ENCODE peak calls at places on chromosomes 11 and 22, in six cellular contexts. D is GM13977; U is CD8-positive, alpha-beta T cell; T is heart right ventricle; W is RWPE1; G is Peyer's patch. X is an unnamed sample.
A peak's percentile ranks its signal among the peaks of the same experiment; 100 is the strongest.

GRCh38 chr11:131766637-131767036 is 396.2 kb downstream of the NTM start:
- DNase-seq in T (no peak), D (no peak), W (no peak), U (no peak), G (no peak), X (no peak)

GRCh38 chr11:85875505-85875904 is 20.3 kb downstream of the CCDC83 start:
- DNase-seq in G (no peak), U (no peak), D (no peak), T (no peak), W (peak; percentile 24), X (no peak)

GRCh38 chr22:46596032-46596441 is 24.1 kb upstream of the GRAMD4 start:
- DNase-seq in G (no peak), W (no peak), U (peak; percentile 6), D (no peak), T (peak; percentile 56), X (no peak)

GRCh38 chr11:129280027-129280811 is 88.1 kb upstream of the ARHGAP32 start:
- DNase-seq in D (no peak), U (peak; percentile 27), W (no peak), T (no peak), G (no peak), X (no peak)

GRCh38 chr11:95108159-95108611 is 18.5 kb downstream of the ENDOD1 start:
- DNase-seq in W (peak; percentile 76), U (no peak), G (no peak), T (peak; percentile 66), D (no peak), X (peak; percentile 54)

GRCh38 chr11:28585007-28585406 is 476.8 kb downstream of the METTL15 start:
- DNase-seq in D (no peak), G (no peak), W (peak; percentile 8), T (no peak), U (no peak), X (no peak)

GRCh38 chr11:43382614-43383013 is 23.9 kb downstream of the TTC17 start:
- DNase-seq in U (no peak), G (no peak), D (no peak), W (no peak), T (no peak), X (no peak)

GRCh38 chr22:44026630-44027511 is 2.8 kb downstream of the PARVB start:
- DNase-seq in D (peak; percentile 90), T (peak; percentile 88), G (peak; percentile 95), W (no peak), U (peak; percentile 81), X (no peak)

GRCh38 chr11:17343907-17344306 is 7.7 kb upstream of the NCR3LG1 start:
- DNase-seq in G (no peak), W (peak; percentile 59), D (no peak), T (no peak), U (no peak), X (no peak)

GRCh38 chr11:26276798-26277424 is 55.0 kb upstream of the ANO3 start:
- DNase-seq in U (peak; percentile 16), G (peak; percentile 29), T (peak; percentile 28), D (peak; percentile 7), W (peak; percentile 39), X (peak; percentile 63)

GRCh38 chr11:4455439-4455838 is 6.3 kb downstream of the OR52K2 start:
- DNase-seq in T (peak; percentile 5), W (no peak), G (no peak), U (no peak), D (no peak), X (no peak)

GRCh38 chr11:47394050-47394321 is 14.4 kb upstream of the SLC39A13 start:
- DNase-seq in D (no peak), U (no peak), T (no peak), W (no peak), G (no peak), X (no peak)

GRCh38 chr11:16604784-16605439 is 133.5 kb upstream of the C11orf58 start:
- DNase-seq in W (no peak), U (no peak), D (peak; percentile 46), G (no peak), T (peak; percentile 46), X (peak; percentile 56)

DNA sequence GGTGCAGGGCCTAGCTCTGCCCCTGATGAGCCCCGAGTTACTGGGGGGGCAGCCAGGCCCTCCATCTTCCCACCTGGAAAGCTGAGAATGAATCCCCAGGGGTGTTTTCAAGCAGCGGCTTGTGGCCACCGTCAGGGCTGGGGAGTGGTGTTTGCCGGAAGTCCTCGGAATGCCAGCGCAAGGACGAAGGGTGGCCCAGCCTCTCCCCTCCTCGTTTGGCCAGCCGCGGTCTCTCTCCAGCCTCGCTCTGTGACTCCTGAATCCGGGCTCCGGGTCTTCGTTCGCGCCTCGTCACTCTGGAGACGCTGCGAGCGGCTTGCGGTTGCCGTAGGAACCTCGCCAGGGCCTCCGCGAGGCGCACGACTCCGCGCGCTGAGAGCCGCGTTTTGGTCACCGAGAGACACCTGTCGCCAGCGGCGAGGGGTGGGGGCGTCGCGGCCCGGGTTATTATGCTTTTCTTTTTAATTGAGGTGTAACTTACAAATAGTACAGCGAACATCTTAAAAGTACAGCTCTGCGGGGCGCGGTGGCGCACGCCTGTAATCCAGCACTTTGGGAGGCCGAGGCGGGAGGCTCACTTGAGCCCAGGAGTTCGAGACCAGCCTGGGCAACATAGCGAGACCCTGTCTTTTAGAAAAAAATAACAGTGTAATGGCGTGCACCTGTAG is 6.3 kb upstream of the KDELR3 start:
- DNase-seq in G (peak; percentile 27), W (peak; percentile 28), T (peak; percentile 90), U (peak; percentile 57), D (peak; percentile 81), X (peak; percentile 92)
- TF ChIP-seq CTCF in G (no peak), W (no peak), T (no peak), U (no peak), D (no peak), X (no peak)

GRCh38 chr22:39530692-39531331 is 1.7 kb downstream of the RPS19BP1 start:
- DNase-seq in T (no peak), G (no peak), U (peak; percentile 38), D (no peak), W (peak; percentile 24), X (peak; percentile 35)
- TF ChIP-seq CTCF in T (no peak), G (no peak), U (no peak), D (no peak), W (peak; percentile 31), X (peak; percentile 32)

DNA sequence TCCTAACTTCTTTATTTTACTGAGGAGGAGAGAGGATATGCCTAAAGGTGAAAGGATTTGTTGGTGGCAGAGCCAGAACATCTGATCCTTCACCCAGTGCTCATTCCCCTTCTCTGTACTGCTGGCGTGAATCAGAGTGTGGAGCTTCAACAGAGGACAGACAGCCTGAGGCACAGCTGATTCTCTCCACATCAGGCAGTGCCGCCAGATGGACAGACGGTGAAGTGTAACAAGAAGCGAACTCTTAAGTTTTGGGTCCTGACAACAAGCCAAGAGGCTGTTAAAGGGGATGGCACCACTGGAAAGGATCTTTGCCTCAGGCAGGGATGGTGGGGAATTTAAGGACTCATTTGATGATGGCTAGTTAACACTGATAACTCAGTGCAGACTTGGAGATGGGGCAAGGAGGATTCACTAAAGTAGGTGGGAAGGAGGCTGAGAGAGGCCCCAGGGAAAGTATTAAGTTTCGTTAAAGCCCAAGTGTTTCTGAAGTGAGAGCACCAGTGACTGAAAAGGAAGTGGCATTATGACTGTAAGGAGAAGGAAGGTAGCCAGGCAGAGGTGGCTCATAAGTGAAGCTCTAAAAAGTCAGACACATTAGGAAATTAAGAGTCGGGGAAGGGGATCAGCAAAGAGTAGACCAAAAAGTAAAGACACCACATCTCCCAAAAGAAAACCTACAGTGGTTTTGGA is 81.3 kb downstream of the CLPB start:
- DNase-seq in W (no peak), G (no peak), T (peak; percentile 6), D (peak; percentile 42), U (no peak), X (no peak)
- TF ChIP-seq CTCF in W (no peak), G (no peak), T (no peak), D (peak; percentile 54), U (no peak), X (no peak)

DNA sequence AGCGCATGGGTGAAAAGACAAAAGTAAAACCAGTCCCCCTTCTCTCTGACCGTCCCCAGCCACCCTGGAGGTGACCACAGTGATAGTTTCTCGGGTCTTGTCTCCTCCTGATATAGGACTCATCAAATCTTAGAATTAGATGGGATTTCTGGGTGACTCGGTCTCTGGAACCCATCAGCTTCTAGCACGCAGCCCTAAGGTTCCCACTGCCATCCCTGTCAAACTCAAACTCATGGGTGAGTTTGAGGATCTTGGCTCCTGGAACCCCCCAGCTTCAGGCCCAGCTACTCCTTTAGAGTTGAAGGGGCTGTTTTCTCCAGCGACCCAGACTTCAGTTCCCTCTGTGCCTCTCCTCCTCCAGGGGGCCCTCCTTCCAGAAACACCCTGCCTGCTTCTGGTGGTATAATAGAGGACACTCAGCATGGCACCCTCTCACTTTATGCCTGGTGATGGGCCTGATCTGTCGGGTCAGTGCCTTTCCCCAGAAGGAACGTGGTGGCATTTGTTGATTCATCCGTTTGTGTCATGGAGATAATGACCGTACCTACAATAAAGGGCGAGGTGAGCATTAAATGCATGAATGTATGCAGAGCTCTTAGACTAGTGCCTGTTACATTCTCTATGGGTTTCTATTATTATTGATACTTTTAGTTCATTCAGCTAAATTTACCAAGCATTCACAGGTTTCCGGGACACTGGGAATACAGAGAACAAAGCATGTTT is 31.7 kb downstream of the MCM5 start:
- DNase-seq in G (no peak), T (no peak), D (no peak), U (no peak), W (no peak), X (no peak)
- TF ChIP-seq CTCF in G (no peak), T (no peak), D (no peak), U (no peak), W (no peak), X (no peak)

DNA sequence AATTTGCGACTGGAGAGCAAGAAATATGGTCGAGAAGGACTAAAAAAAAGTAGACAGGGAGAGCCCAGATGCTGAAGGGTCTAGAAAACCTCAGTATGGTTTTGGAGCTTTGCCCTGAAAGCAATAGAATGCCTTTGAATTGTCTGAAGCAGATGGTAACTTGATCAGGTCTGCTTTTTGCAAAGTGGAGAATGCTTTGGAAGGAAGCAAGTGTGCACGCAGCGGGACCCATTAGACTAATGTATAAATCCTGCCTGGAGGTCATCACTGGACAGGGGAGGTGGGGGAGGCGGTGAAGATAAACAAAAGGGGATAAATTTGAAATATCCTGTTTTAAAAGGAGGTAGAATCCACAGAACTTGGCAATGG is 757 bp upstream of the HINFP start:
- DNase-seq in G (no peak), W (no peak), U (no peak), D (no peak), T (no peak), X (no peak)
- TF ChIP-seq CTCF in G (no peak), W (no peak), U (no peak), D (no peak), T (no peak), X (no peak)